ENCODE peak calls at places on chromosomes 5 and 9, in nine cellular contexts. M is nephron progenitor cell; W is MV-4-11; E is sciatic nerve; J is HTR-8/SVneo; K is A172; V is epithelial cell of esophagus; O is LoVo; Y is stimulated activated effector memory CD8-positive, alpha-beta T cell treated with anti-CD3 and anti-CD28 coated beads, Interleukin-12 subunit alpha, Interleukin-12 subunit beta, amount 100 ng/mL, for 72 hours. R is an unnamed sample.

GRCh38 chr5:175542232-175542965 is 64.0 kb downstream of the SFXN1 start:
- DNase-seq in M (no peak), W (peak; percentile 76), E (no peak), J (no peak), K (peak; percentile 27), V (peak; percentile 6), O (no peak), Y (no peak), R (no peak)

GRCh38 chr9:114279693-114280092 is 43.2 kb upstream of the ORM1 start:
- DNase-seq in M (no peak), W (no peak), E (peak; percentile 30), J (no peak), K (no peak), V (no peak), O (no peak), Y (no peak), R (no peak)

GRCh38 chr9:89497181-89497963 is 541 bp downstream of the SEMA4D start:
- DNase-seq in M (peak; percentile 52), W (no peak), E (no peak), J (no peak), K (no peak), V (no peak), O (no peak), Y (no peak), R (no peak)

GRCh38 chr9:14393382-14393781 is 79.4 kb upstream of the NFIB start:
- DNase-seq in M (no peak), W (no peak), E (no peak), J (no peak), K (no peak), V (no peak), O (no peak), Y (no peak), R (no peak)

GRCh38 chr9:91359734-91360470 is 1.8 kb downstream of the AUH start:
- DNase-seq in M (no peak), W (no peak), E (no peak), J (no peak), K (no peak), V (peak; percentile 29), O (no peak), Y (no peak), R (no peak)

GRCh38 chr5:97041239-97041638 is 101.2 kb downstream of the LIX1 start:
- DNase-seq in M (no peak), W (no peak), E (no peak), J (no peak), K (no peak), V (no peak), O (no peak), Y (no peak), R (no peak)

GRCh38 chr5:16855475-16855874 is 80.6 kb downstream of the MYO10 start:
- DNase-seq in M (no peak), W (no peak), E (no peak), J (no peak), K (no peak), V (no peak), O (no peak), Y (no peak), R (peak; percentile 41)

GRCh38 chr9:117825609-117826347 is 121.6 kb downstream of the TLR4 start:
- DNase-seq in M (no peak), W (peak; percentile 87), E (no peak), J (no peak), K (no peak), V (no peak), O (no peak), Y (no peak), R (no peak)

GRCh38 chr9:107738789-107739188 is 249.2 kb upstream of the KLF4 start:
- DNase-seq in M (no peak), W (no peak), E (no peak), J (no peak), K (no peak), V (peak; percentile 81), O (no peak), Y (no peak), R (peak; percentile 26)

GRCh38 chr5:113296681-113297080 is 138.1 kb downstream of the TSSK1B start:
- DNase-seq in M (no peak), W (no peak), E (no peak), J (no peak), K (no peak), V (no peak), O (no peak), Y (no peak), R (no peak)

R was measured in astrocyte.